ENCODE peak calls at places on chromosomes 4 and X, in five cellular contexts. J, C, K, Y and F are unnamed samples. For H3K9me3, the result is how much of the 10 kb centered on the place peaks cover.

GRCh38 chr4:156238171-156238570 is 284.5 kb upstream of the CTSO start:
- DNase-seq in J (no peak), C (no peak), K (no peak), Y (no peak), F (no peak)

GRCh38 chrX:55624403-55624802 is 1.2 kb downstream of the FOXR2 start:
- DNase-seq in J (peak), C (no peak), K (no peak), Y (no peak), F (no peak)

GRCh38 chr4:107854326-107855030 is 29.7 kb downstream of the SGMS2 start:
- DNase-seq in J (no peak), C (no peak), K (peak), Y (no peak), F (no peak)

GRCh38 chr4:139530833-139531427 is 25.1 kb downstream of the SETD7 start:
- DNase-seq in J (peak), C (peak), K (no peak), Y (peak), F (peak)

GRCh38 chrX:17737707-17738001 is 361 bp downstream of the SCML1 start:
- DNase-seq in J (no peak), C (no peak), K (no peak), Y (no peak), F (no peak)

GRCh38 chr4:158710814-158711213 is 12.4 kb downstream of the PPID start:
- DNase-seq in J (no peak), C (no peak), K (peak), Y (no peak), F (no peak)

GRCh38 chrX:136608295-136608933 is 39.5 kb upstream of the CD40LG start:
- DNase-seq in J (peak), C (peak), K (no peak), Y (no peak), F (peak)

GRCh38 chrX:113741744-113742143 is 842.1 kb upstream of the HTR2C start:
- DNase-seq in J (no peak), C (no peak), K (no peak), Y (peak), F (peak)

GRCh38 chr4:87654487-87655044 is 4.5 kb downstream of the DMP1 start:
- DNase-seq in J (no peak), C (no peak), K (no peak), Y (no peak), F (no peak)

GRCh38 chr4:39621582-39621981 is 17.1 kb downstream of the SMIM14 start:
- DNase-seq in J (peak), C (no peak), K (peak), Y (peak), F (peak)

GRCh38 chr4:146256328-146256727 is 42.0 kb downstream of the REELD1 start:
- DNase-seq in J (no peak), C (no peak), K (no peak), Y (no peak), F (no peak)
- H3K9me3 ChIP-seq in J (under half), C (under half), K (under half), Y (under half), F (under half)

GRCh38 chrX:153801646-153802045 is 7.2 kb downstream of the SSR4 start:
- DNase-seq in J (no peak), C (no peak), K (no peak), Y (no peak), F (no peak)
- H3K9me3 ChIP-seq in J (under half), C (under half), K (under half), Y (under half), F (under half)

GRCh38 chr4:1621996-1622637 is 62.0 kb downstream of the FAM53A start:
- DNase-seq in J (no peak), C (no peak), K (no peak), Y (no peak), F (no peak)

GRCh38 chr4:1624519-1624910 is 59.6 kb downstream of the FAM53A start:
- DNase-seq in J (no peak), C (no peak), K (no peak), Y (no peak), F (no peak)

GRCh38 chr4:1623390-1623789 is 60.7 kb downstream of the FAM53A start:
- DNase-seq in J (no peak), C (no peak), K (no peak), Y (no peak), F (no peak)

GRCh38 chr4:1625600-1626138 is 58.4 kb downstream of the FAM53A start:
- DNase-seq in J (no peak), C (no peak), K (no peak), Y (no peak), F (no peak)

DNA sequence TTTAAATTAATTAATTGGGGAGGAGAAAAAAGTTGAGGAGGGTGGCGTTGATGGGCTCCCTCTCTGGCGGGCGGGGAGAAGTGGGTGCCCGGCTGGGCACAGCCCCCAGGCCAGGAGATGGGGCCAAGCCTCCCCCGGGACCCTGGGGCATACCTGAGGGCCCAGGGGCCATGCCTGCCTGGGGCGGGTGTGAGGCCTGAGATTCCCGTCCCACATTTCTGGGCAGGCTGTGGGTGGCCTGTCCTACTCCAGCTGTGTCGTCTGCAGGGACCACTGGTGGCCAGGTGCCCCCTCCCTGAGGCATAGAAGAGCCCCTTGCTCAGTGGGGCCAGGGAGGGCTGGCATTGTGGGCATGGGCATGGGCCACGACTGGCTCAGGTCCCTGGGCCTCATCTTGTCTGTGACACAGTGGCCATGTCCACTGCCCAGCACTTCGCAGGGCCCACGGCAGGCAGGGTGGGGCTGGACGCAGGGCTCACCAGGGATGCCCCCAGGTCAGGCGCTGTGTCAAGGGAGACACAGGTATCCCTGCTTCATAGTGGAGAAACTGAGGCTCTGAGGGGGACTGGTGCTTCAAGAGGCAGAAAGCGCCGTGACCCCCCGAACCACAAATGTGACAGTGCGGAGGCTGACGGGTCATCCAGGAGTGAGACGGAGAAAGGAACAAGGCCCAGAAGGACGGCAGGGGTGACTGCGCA is 60.1 kb downstream of the FAM53A start:
- DNase-seq in J (no peak), C (no peak), K (no peak), Y (no peak), F (no peak)
- H3K9me3 ChIP-seq in J (under half), C (under half), K (under half), Y (under half), F (under half)

DNA sequence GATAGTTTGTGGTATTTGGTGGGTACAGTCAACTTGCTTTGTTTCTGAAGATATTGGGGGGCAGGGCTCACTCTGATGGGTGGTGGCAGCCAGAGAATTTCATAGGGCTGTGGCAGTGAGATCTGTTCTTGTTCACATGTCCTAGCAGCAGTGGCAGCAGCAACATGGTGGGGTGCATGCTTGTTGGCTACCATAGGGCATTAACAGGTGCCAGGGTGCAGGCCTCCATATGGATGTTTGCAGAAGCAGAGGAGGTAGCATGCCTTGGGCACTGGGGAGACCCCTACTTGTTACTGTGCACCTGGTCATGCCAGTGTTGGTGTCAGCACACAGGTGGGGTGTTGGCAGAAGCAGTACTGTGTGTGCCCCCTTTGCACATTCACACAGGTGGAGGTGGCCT is 96.3 kb upstream of the ZC4H2 start:
- DNase-seq in J (no peak), C (no peak), K (no peak), Y (no peak), F (no peak)
- H3K9me3 ChIP-seq in J (under half), C (under half), K (under half), Y (under half), F (under half)

GRCh38 chr4:1622956-1623355 is 61.2 kb downstream of the FAM53A start:
- DNase-seq in J (no peak), C (no peak), K (no peak), Y (no peak), F (no peak)
- H3K9me3 ChIP-seq in J (under half), C (under half), K (under half), Y (under half), F (under half)